ENCODE peak calls at places on chromosomes 6 and 20, in nine cellular contexts. One of them, this sample, is unnamed.

GRCh38 chr6:154513601-154514320 is 3.3 kb upstream of the CNKSR3 start:
- DNase-seq in nephron progenitor cell: no peak
- DNase-seq in WTC11: no peak
- DNase-seq in Calu3: no peak
- DNase-seq in suprapubic skin: no peak
- DNase-seq in esophagus muscularis mucosa: no peak
- DNase-seq in stomach: no peak
- DNase-seq in foreskin fibroblast: no peak
- DNase-seq in heart left ventricle: no peak
- DNase-seq in this sample: no peak

GRCh38 chr20:15236812-15237211 is 899.4 kb upstream of the FLRT3 start:
- DNase-seq in nephron progenitor cell: peak; percentile 26
- DNase-seq in heart left ventricle: no peak
- DNase-seq in esophagus muscularis mucosa: no peak
- DNase-seq in stomach: peak; percentile 28
- DNase-seq in Calu3: peak; percentile 37
- DNase-seq in foreskin fibroblast: peak; percentile 77
- DNase-seq in WTC11: peak; percentile 60
- DNase-seq in suprapubic skin: no peak
- DNase-seq in this sample: peak; percentile 19

GRCh38 chr20:3238616-3239025 is 369 bp downstream of the SLC4A11 start:
- DNase-seq in foreskin fibroblast: peak; percentile 84
- DNase-seq in heart left ventricle: no peak
- DNase-seq in stomach: peak; percentile 34
- DNase-seq in suprapubic skin: no peak
- DNase-seq in nephron progenitor cell: peak; percentile 57
- DNase-seq in esophagus muscularis mucosa: no peak
- DNase-seq in WTC11: peak; percentile 69
- DNase-seq in Calu3: peak; percentile 42
- DNase-seq in this sample: no peak

GRCh38 chr20:45957021-45957941 is 14.7 kb downstream of the ZNF335 start:
- DNase-seq in heart left ventricle: no peak
- DNase-seq in nephron progenitor cell: no peak
- DNase-seq in foreskin fibroblast: no peak
- DNase-seq in suprapubic skin: peak; percentile 69
- DNase-seq in Calu3: no peak
- DNase-seq in WTC11: no peak
- DNase-seq in stomach: no peak
- DNase-seq in esophagus muscularis mucosa: no peak
- DNase-seq in this sample: no peak

GRCh38 chr6:1390805-1391511 is 1.6 kb downstream of the FOXF2 start:
- DNase-seq in stomach: no peak
- DNase-seq in WTC11: peak; percentile 54
- DNase-seq in Calu3: no peak
- DNase-seq in foreskin fibroblast: peak; percentile 66
- DNase-seq in nephron progenitor cell: peak; percentile 48
- DNase-seq in esophagus muscularis mucosa: no peak
- DNase-seq in suprapubic skin: peak; percentile 64
- DNase-seq in heart left ventricle: no peak
- DNase-seq in this sample: no peak

GRCh38 chr6:137094411-137095008 is 49.7 kb upstream of the IL20RA start:
- DNase-seq in nephron progenitor cell: peak; percentile 52
- DNase-seq in stomach: peak; percentile 47
- DNase-seq in WTC11: peak; percentile 55
- DNase-seq in foreskin fibroblast: peak; percentile 90
- DNase-seq in heart left ventricle: peak; percentile 39
- DNase-seq in esophagus muscularis mucosa: no peak
- DNase-seq in Calu3: peak; percentile 44
- DNase-seq in suprapubic skin: no peak
- DNase-seq in this sample: peak; percentile 51

GRCh38 chr6:157079774-157080173 is 243.5 kb downstream of the TMEM242 start:
- DNase-seq in WTC11: no peak
- DNase-seq in esophagus muscularis mucosa: no peak
- DNase-seq in Calu3: no peak
- DNase-seq in suprapubic skin: no peak
- DNase-seq in nephron progenitor cell: no peak
- DNase-seq in heart left ventricle: no peak
- DNase-seq in stomach: no peak
- DNase-seq in foreskin fibroblast: no peak
- DNase-seq in this sample: no peak

GRCh38 chr6:89508755-89509563 is 76.0 kb downstream of the ANKRD6 start:
- DNase-seq in WTC11: no peak
- DNase-seq in esophagus muscularis mucosa: no peak
- DNase-seq in foreskin fibroblast: no peak
- DNase-seq in nephron progenitor cell: peak; percentile 12
- DNase-seq in stomach: peak; percentile 58
- DNase-seq in heart left ventricle: no peak
- DNase-seq in Calu3: no peak
- DNase-seq in suprapubic skin: no peak
- DNase-seq in this sample: no peak

GRCh38 chr6:156438519-156438918 is 338.7 kb upstream of the ARID1B start:
- DNase-seq in stomach: no peak
- DNase-seq in heart left ventricle: no peak
- DNase-seq in Calu3: no peak
- DNase-seq in foreskin fibroblast: no peak
- DNase-seq in esophagus muscularis mucosa: no peak
- DNase-seq in WTC11: no peak
- DNase-seq in nephron progenitor cell: no peak
- DNase-seq in suprapubic skin: no peak
- DNase-seq in this sample: no peak

GRCh38 chr20:53399592-53400335 is 193.9 kb downstream of the ZNF217 start:
- DNase-seq in Calu3: no peak
- DNase-seq in heart left ventricle: no peak
- DNase-seq in suprapubic skin: no peak
- DNase-seq in foreskin fibroblast: no peak
- DNase-seq in WTC11: no peak
- DNase-seq in esophagus muscularis mucosa: no peak
- DNase-seq in nephron progenitor cell: no peak
- DNase-seq in stomach: peak; percentile 36
- DNase-seq in this sample: no peak

GRCh38 chr20:23092861-23093543 is 6.9 kb upstream of the CD93 start:
- DNase-seq in stomach: no peak
- DNase-seq in esophagus muscularis mucosa: no peak
- DNase-seq in nephron progenitor cell: no peak
- DNase-seq in WTC11: no peak
- DNase-seq in Calu3: no peak
- DNase-seq in suprapubic skin: peak; percentile 43
- DNase-seq in heart left ventricle: no peak
- DNase-seq in foreskin fibroblast: no peak
- DNase-seq in this sample: no peak

GRCh38 chr20:35111141-35111888 is 18.7 kb upstream of the TRPC4AP start:
- DNase-seq in Calu3: no peak
- DNase-seq in heart left ventricle: no peak
- DNase-seq in stomach: no peak
- DNase-seq in WTC11: no peak
- DNase-seq in esophagus muscularis mucosa: no peak
- DNase-seq in nephron progenitor cell: no peak
- DNase-seq in foreskin fibroblast: peak; percentile 89
- DNase-seq in suprapubic skin: no peak
- DNase-seq in this sample: no peak

GRCh38 chr6:53906842-53907241 is 112.0 kb downstream of the LRRC1 start:
- DNase-seq in nephron progenitor cell: no peak
- DNase-seq in WTC11: no peak
- DNase-seq in stomach: no peak
- DNase-seq in Calu3: no peak
- DNase-seq in heart left ventricle: no peak
- DNase-seq in foreskin fibroblast: peak; percentile 87
- DNase-seq in suprapubic skin: no peak
- DNase-seq in esophagus muscularis mucosa: no peak
- DNase-seq in this sample: no peak

GRCh38 chr6:158506577-158506976 is 53.3 kb upstream of the TMEM181 start:
- DNase-seq in esophagus muscularis mucosa: no peak
- DNase-seq in stomach: no peak
- DNase-seq in Calu3: no peak
- DNase-seq in nephron progenitor cell: peak; percentile 36
- DNase-seq in WTC11: peak; percentile 81
- DNase-seq in foreskin fibroblast: no peak
- DNase-seq in heart left ventricle: no peak
- DNase-seq in suprapubic skin: no peak
- DNase-seq in this sample: peak; percentile 11

GRCh38 chr6:108616544-108616943 is 55.8 kb downstream of the FOXO3 start:
- DNase-seq in foreskin fibroblast: peak; percentile 74
- DNase-seq in esophagus muscularis mucosa: no peak
- DNase-seq in suprapubic skin: no peak
- DNase-seq in stomach: no peak
- DNase-seq in nephron progenitor cell: no peak
- DNase-seq in heart left ventricle: no peak
- DNase-seq in WTC11: no peak
- DNase-seq in Calu3: no peak
- DNase-seq in this sample: no peak

GRCh38 chr6:151376440-151376839 is 14.9 kb downstream of the ZBTB2 start:
- DNase-seq in suprapubic skin: no peak
- DNase-seq in esophagus muscularis mucosa: no peak
- DNase-seq in stomach: no peak
- DNase-seq in WTC11: no peak
- DNase-seq in heart left ventricle: no peak
- DNase-seq in Calu3: no peak
- DNase-seq in nephron progenitor cell: no peak
- DNase-seq in foreskin fibroblast: no peak
- DNase-seq in this sample: no peak
- TF ChIP-seq CTCF in suprapubic skin: no peak
- TF ChIP-seq CTCF in esophagus muscularis mucosa: no peak
- TF ChIP-seq CTCF in stomach: no peak
- TF ChIP-seq CTCF in WTC11: no peak
- TF ChIP-seq CTCF in heart left ventricle: no peak
- TF ChIP-seq CTCF in Calu3: no peak
- TF ChIP-seq CTCF in nephron progenitor cell: no peak
- TF ChIP-seq CTCF in foreskin fibroblast: no peak
- TF ChIP-seq CTCF in this sample: peak; percentile 18

DNA sequence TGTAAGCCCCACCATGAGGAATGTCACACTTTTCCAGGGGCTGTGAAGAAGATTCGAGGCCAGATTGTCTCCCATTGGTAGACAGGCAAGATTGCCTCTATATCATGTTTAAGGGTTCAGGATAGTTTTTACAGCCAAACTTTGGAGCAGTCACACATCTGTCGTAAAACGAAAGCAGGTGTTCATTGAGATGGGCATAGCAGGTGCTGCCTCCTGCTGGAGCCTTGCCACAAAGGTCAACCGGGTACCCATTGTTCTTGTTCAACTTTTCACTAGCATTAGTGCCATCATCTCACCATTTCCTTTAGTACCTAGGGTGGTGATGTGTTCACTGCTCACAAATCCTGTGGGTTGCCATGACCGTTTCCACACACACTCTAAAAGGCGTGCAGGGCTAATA is 198.3 kb downstream of the HTR1B start:
- DNase-seq in foreskin fibroblast: no peak
- DNase-seq in suprapubic skin: no peak
- DNase-seq in WTC11: peak; percentile 51
- DNase-seq in esophagus muscularis mucosa: no peak
- DNase-seq in stomach: no peak
- DNase-seq in Calu3: no peak
- DNase-seq in nephron progenitor cell: no peak
- DNase-seq in heart left ventricle: no peak
- DNase-seq in this sample: no peak
- TF ChIP-seq CTCF in foreskin fibroblast: no peak
- TF ChIP-seq CTCF in suprapubic skin: no peak
- TF ChIP-seq CTCF in WTC11: peak; percentile 23
- TF ChIP-seq CTCF in esophagus muscularis mucosa: no peak
- TF ChIP-seq CTCF in stomach: no peak
- TF ChIP-seq CTCF in Calu3: no peak
- TF ChIP-seq CTCF in nephron progenitor cell: no peak
- TF ChIP-seq CTCF in heart left ventricle: no peak
- TF ChIP-seq CTCF in this sample: no peak

DNA sequence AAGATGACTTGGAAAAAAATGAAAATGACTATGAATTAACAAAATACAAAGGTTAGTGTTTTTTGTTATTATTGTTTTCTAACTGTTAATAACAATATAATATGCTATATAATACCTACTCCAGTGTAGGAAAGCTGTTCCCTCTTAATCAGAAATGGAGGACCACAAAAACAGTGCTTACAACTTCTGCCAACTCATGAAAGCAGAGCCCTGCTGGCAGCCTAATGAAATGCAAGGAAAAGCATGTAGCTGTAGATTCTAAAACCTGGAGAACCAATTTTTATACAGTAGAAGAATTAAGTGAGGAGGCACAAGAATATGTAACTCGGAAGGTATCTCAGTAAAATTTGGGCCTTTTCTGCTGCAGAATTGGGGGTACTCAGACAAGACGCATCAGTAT is 29.4 kb downstream of the PHIP start:
- DNase-seq in esophagus muscularis mucosa: no peak
- DNase-seq in suprapubic skin: no peak
- DNase-seq in stomach: no peak
- DNase-seq in WTC11: peak; percentile 26
- DNase-seq in heart left ventricle: no peak
- DNase-seq in nephron progenitor cell: no peak
- DNase-seq in Calu3: peak; percentile 30
- DNase-seq in foreskin fibroblast: peak; percentile 40
- DNase-seq in this sample: peak; percentile 8
- TF ChIP-seq CTCF in esophagus muscularis mucosa: peak; percentile 19
- TF ChIP-seq CTCF in suprapubic skin: peak; percentile 29
- TF ChIP-seq CTCF in stomach: no peak
- TF ChIP-seq CTCF in WTC11: peak; percentile 26
- TF ChIP-seq CTCF in heart left ventricle: no peak
- TF ChIP-seq CTCF in nephron progenitor cell: peak; percentile 29
- TF ChIP-seq CTCF in Calu3: no peak
- TF ChIP-seq CTCF in foreskin fibroblast: peak; percentile 42
- TF ChIP-seq CTCF in this sample: peak; percentile 66

DNA sequence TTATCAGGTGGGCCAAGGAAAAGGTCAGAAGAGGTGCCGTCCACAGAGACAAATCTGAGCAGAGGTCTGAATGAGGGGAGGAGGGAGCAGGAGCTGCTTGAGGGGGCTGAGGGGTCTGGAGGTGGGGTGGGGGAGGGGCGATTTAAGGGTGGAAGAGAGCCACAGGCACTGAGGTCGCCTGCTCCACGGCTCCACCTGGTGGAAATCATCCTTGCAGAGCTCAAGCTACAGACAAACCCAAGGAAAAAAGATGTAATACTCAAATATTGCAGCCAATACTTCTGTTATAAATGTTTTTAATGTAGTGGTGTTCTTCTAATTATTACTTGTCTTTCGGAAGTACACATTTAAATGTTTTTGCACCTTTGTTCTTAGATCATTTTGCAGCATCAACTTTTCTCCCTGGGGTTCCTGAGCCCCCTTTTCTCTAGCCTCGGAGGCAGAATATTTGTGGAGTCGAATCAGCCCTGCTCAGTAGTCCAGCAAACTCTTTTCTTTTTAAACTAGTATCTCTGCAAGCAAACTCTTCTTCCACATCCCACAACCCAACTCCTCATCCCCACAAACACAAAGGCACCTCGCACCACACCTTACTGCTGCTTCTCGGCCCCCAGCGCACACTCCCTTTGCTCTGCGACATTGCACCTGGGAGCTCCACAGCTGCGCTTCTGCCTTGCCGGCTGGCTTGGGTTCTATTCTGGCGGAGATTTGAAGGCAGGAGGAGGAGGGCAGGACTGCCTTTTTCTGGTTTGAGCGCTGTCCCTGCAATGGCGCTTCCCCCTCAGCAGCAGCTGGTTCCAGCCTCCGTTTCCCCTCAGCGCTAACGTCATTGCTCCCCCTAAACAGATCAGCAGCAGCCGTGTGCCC is 51.0 kb upstream of the TFAP2A start:
- DNase-seq in nephron progenitor cell: peak; percentile 75
- DNase-seq in Calu3: peak; percentile 69
- DNase-seq in foreskin fibroblast: peak; percentile 57
- DNase-seq in esophagus muscularis mucosa: no peak
- DNase-seq in stomach: peak; percentile 43
- DNase-seq in WTC11: peak; percentile 83
- DNase-seq in suprapubic skin: no peak
- DNase-seq in heart left ventricle: no peak
- DNase-seq in this sample: peak; percentile 55
- TF ChIP-seq CTCF in nephron progenitor cell: peak; percentile 54
- TF ChIP-seq CTCF in Calu3: no peak
- TF ChIP-seq CTCF in foreskin fibroblast: peak; percentile 49
- TF ChIP-seq CTCF in esophagus muscularis mucosa: no peak
- TF ChIP-seq CTCF in stomach: no peak
- TF ChIP-seq CTCF in WTC11: peak; percentile 40
- TF ChIP-seq CTCF in suprapubic skin: no peak
- TF ChIP-seq CTCF in heart left ventricle: peak; percentile 10
- TF ChIP-seq CTCF in this sample: peak; percentile 66